ENCODE peak calls at places on chromosomes 2 and 18, in seven cellular contexts. One of them, this sample, is unnamed.

GRCh38 chr2:156576005-156576404 is 139.8 kb downstream of the GPD2 start:
- DNase-seq in BJ: no peak
- DNase-seq in fibroblast of lung: no peak
- DNase-seq in glutamatergic neuron: no peak
- DNase-seq in K562: no peak
- DNase-seq in tibial artery: no peak
- DNase-seq in brain microvascular endothelial cell: no peak
- DNase-seq in this sample: no peak

GRCh38 chr2:72921088-72921851 is 4.0 kb downstream of the EMX1 start:
- DNase-seq in BJ: no peak
- DNase-seq in brain microvascular endothelial cell: no peak
- DNase-seq in K562: no peak
- DNase-seq in tibial artery: no peak
- DNase-seq in fibroblast of lung: no peak
- DNase-seq in glutamatergic neuron: no peak
- DNase-seq in this sample: no peak

GRCh38 chr2:102439065-102439695 is 16.2 kb downstream of the IL18RAP start:
- DNase-seq in glutamatergic neuron: no peak
- DNase-seq in K562: no peak
- DNase-seq in fibroblast of lung: peak; percentile 71
- DNase-seq in brain microvascular endothelial cell: peak; percentile 77
- DNase-seq in BJ: no peak
- DNase-seq in tibial artery: no peak
- DNase-seq in this sample: no peak

GRCh38 chr2:234673961-234674759 is 177.3 kb upstream of the ARL4C start:
- DNase-seq in BJ: no peak
- DNase-seq in K562: no peak
- DNase-seq in tibial artery: no peak
- DNase-seq in fibroblast of lung: peak; percentile 31
- DNase-seq in glutamatergic neuron: no peak
- DNase-seq in brain microvascular endothelial cell: no peak
- DNase-seq in this sample: no peak

GRCh38 chr18:76859474-76860339 is 37.4 kb downstream of the ZNF236 start:
- DNase-seq in tibial artery: no peak
- DNase-seq in K562: no peak
- DNase-seq in BJ: no peak
- DNase-seq in glutamatergic neuron: no peak
- DNase-seq in brain microvascular endothelial cell: no peak
- DNase-seq in fibroblast of lung: no peak
- DNase-seq in this sample: no peak

GRCh38 chr2:182410120-182410519 is 16.7 kb downstream of the PDE1A start:
- DNase-seq in glutamatergic neuron: no peak
- DNase-seq in tibial artery: no peak
- DNase-seq in brain microvascular endothelial cell: no peak
- DNase-seq in fibroblast of lung: peak; percentile 30
- DNase-seq in BJ: no peak
- DNase-seq in K562: no peak
- DNase-seq in this sample: no peak

GRCh38 chr18:9380571-9381390 is 46.2 kb downstream of the TWSG1 start:
- DNase-seq in BJ: peak; percentile 50
- DNase-seq in K562: no peak
- DNase-seq in brain microvascular endothelial cell: peak; percentile 6
- DNase-seq in fibroblast of lung: peak; percentile 78
- DNase-seq in glutamatergic neuron: no peak
- DNase-seq in tibial artery: no peak
- DNase-seq in this sample: no peak

GRCh38 chr18:79458917-79459803 is 63.4 kb downstream of the NFATC1 start:
- DNase-seq in brain microvascular endothelial cell: no peak
- DNase-seq in BJ: no peak
- DNase-seq in fibroblast of lung: no peak
- DNase-seq in glutamatergic neuron: no peak
- DNase-seq in K562: no peak
- DNase-seq in tibial artery: no peak
- DNase-seq in this sample: no peak

GRCh38 chr18:64380117-64380516 is 231.2 kb upstream of the LINC00305 start:
- DNase-seq in glutamatergic neuron: no peak
- DNase-seq in K562: no peak
- DNase-seq in fibroblast of lung: no peak
- DNase-seq in tibial artery: no peak
- DNase-seq in brain microvascular endothelial cell: no peak
- DNase-seq in BJ: no peak
- DNase-seq in this sample: no peak

GRCh38 chr2:241999184-241999583 is 129.7 kb downstream of the RTP5 start:
- DNase-seq in fibroblast of lung: no peak
- DNase-seq in K562: no peak
- DNase-seq in tibial artery: no peak
- DNase-seq in brain microvascular endothelial cell: no peak
- DNase-seq in glutamatergic neuron: no peak
- DNase-seq in BJ: no peak
- DNase-seq in this sample: no peak

GRCh38 chr18:24792164-24792563 is 331.7 kb downstream of the HRH4 start:
- DNase-seq in fibroblast of lung: no peak
- DNase-seq in BJ: peak; percentile 8
- DNase-seq in glutamatergic neuron: no peak
- DNase-seq in tibial artery: no peak
- DNase-seq in brain microvascular endothelial cell: no peak
- DNase-seq in K562: no peak
- DNase-seq in this sample: no peak

GRCh38 chr2:222459983-222460382 is 35.6 kb downstream of the SGPP2 start:
- DNase-seq in glutamatergic neuron: no peak
- DNase-seq in BJ: no peak
- DNase-seq in fibroblast of lung: no peak
- DNase-seq in brain microvascular endothelial cell: no peak
- DNase-seq in tibial artery: no peak
- DNase-seq in K562: no peak
- DNase-seq in this sample: no peak

GRCh38 chr2:27377618-27378095 is 2.9 kb downstream of the ZNF513 start:
- DNase-seq in K562: no peak
- DNase-seq in tibial artery: no peak
- DNase-seq in glutamatergic neuron: no peak
- DNase-seq in BJ: no peak
- DNase-seq in fibroblast of lung: no peak
- DNase-seq in brain microvascular endothelial cell: no peak
- DNase-seq in this sample: no peak

GRCh38 chr2:27376866-27377617 is 3.5 kb downstream of the ZNF513 start:
- DNase-seq in fibroblast of lung: no peak
- DNase-seq in glutamatergic neuron: no peak
- DNase-seq in tibial artery: no peak
- DNase-seq in K562: no peak
- DNase-seq in BJ: no peak
- DNase-seq in brain microvascular endothelial cell: no peak
- DNase-seq in this sample: no peak

GRCh38 chr2:27378809-27379290 is 1.7 kb downstream of the ZNF513 start:
- DNase-seq in BJ: no peak
- DNase-seq in K562: no peak
- DNase-seq in fibroblast of lung: no peak
- DNase-seq in glutamatergic neuron: no peak
- DNase-seq in tibial artery: no peak
- DNase-seq in brain microvascular endothelial cell: no peak
- DNase-seq in this sample: no peak

GRCh38 chr2:27379383-27379839 is 1.1 kb downstream of the ZNF513 start:
- DNase-seq in glutamatergic neuron: no peak
- DNase-seq in brain microvascular endothelial cell: no peak
- DNase-seq in tibial artery: no peak
- DNase-seq in BJ: no peak
- DNase-seq in K562: no peak
- DNase-seq in fibroblast of lung: no peak
- DNase-seq in this sample: no peak

DNA sequence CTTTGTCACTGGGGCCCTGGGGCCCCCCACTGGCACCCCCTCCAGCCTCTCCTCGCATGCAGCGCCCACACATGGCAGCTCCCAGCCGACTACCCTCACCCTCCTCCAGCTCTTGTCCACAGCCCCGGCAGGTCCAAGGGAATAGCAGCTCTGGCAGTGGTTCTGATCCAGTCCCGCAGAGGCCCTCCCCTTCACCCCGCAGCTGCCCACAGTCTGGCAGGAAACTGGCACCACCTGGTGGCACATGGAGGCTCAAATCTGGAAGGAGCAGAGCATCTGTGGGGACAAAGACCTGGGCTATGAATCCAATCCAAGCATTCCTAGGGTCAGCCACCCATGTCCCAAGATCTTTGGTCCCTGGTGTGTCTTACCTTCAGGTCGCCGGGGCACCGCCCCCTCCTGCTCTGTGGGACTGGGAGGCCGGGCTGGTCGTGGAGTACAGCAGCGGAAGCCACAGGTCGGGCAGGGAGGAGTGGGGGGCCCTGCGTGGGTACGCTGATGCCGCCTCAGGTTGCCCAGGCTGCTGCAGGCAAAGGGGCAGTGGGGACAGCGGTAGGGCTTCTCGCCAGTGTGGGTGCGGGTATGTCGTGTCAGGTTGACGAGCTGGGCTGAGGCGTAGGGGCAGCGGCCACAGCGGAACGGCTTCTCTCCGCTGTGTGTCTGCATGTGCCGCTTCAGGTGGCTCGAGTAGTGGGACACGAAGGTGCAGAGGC is 2.3 kb downstream of the ZNF513 start:
- DNase-seq in BJ: no peak
- DNase-seq in glutamatergic neuron: no peak
- DNase-seq in tibial artery: no peak
- DNase-seq in fibroblast of lung: no peak
- DNase-seq in K562: no peak
- DNase-seq in brain microvascular endothelial cell: no peak
- DNase-seq in this sample: no peak
- TF ChIP-seq CTCF in BJ: peak; percentile 33
- TF ChIP-seq CTCF in glutamatergic neuron: no peak
- TF ChIP-seq CTCF in tibial artery: no peak
- TF ChIP-seq CTCF in fibroblast of lung: no peak
- TF ChIP-seq CTCF in K562: no peak
- TF ChIP-seq CTCF in brain microvascular endothelial cell: peak; percentile 45
- TF ChIP-seq CTCF in this sample: no peak

GRCh38 chr18:47397671-47398319 is 146.3 kb upstream of the SKOR2 start:
- DNase-seq in tibial artery: no peak
- DNase-seq in BJ: no peak
- DNase-seq in fibroblast of lung: no peak
- DNase-seq in brain microvascular endothelial cell: no peak
- DNase-seq in glutamatergic neuron: peak; percentile 33
- DNase-seq in K562: peak; percentile 44
- DNase-seq in this sample: no peak
- TF ChIP-seq CTCF in tibial artery: no peak
- TF ChIP-seq CTCF in BJ: peak; percentile 15
- TF ChIP-seq CTCF in fibroblast of lung: no peak
- TF ChIP-seq CTCF in brain microvascular endothelial cell: no peak
- TF ChIP-seq CTCF in glutamatergic neuron: peak; percentile 72
- TF ChIP-seq CTCF in K562: peak; percentile 48
- TF ChIP-seq CTCF in this sample: no peak

GRCh38 chr18:35457140-35457704 is 40.5 kb downstream of the INO80C start:
- DNase-seq in tibial artery: no peak
- DNase-seq in glutamatergic neuron: no peak
- DNase-seq in BJ: no peak
- DNase-seq in brain microvascular endothelial cell: no peak
- DNase-seq in fibroblast of lung: no peak
- DNase-seq in K562: no peak
- DNase-seq in this sample: no peak

GRCh38 chr18:35458271-35458670 is 39.5 kb downstream of the INO80C start:
- DNase-seq in K562: no peak
- DNase-seq in tibial artery: no peak
- DNase-seq in fibroblast of lung: no peak
- DNase-seq in glutamatergic neuron: no peak
- DNase-seq in brain microvascular endothelial cell: no peak
- DNase-seq in BJ: no peak
- DNase-seq in this sample: no peak

GRCh38 chr18:35459997-35460396 is 37.8 kb downstream of the INO80C start:
- DNase-seq in glutamatergic neuron: no peak
- DNase-seq in fibroblast of lung: no peak
- DNase-seq in tibial artery: no peak
- DNase-seq in brain microvascular endothelial cell: no peak
- DNase-seq in K562: no peak
- DNase-seq in BJ: no peak
- DNase-seq in this sample: no peak

GRCh38 chr18:35460719-35461118 is 37.0 kb downstream of the INO80C start:
- DNase-seq in glutamatergic neuron: no peak
- DNase-seq in K562: no peak
- DNase-seq in tibial artery: no peak
- DNase-seq in fibroblast of lung: peak; percentile 72
- DNase-seq in brain microvascular endothelial cell: no peak
- DNase-seq in BJ: no peak
- DNase-seq in this sample: no peak

DNA sequence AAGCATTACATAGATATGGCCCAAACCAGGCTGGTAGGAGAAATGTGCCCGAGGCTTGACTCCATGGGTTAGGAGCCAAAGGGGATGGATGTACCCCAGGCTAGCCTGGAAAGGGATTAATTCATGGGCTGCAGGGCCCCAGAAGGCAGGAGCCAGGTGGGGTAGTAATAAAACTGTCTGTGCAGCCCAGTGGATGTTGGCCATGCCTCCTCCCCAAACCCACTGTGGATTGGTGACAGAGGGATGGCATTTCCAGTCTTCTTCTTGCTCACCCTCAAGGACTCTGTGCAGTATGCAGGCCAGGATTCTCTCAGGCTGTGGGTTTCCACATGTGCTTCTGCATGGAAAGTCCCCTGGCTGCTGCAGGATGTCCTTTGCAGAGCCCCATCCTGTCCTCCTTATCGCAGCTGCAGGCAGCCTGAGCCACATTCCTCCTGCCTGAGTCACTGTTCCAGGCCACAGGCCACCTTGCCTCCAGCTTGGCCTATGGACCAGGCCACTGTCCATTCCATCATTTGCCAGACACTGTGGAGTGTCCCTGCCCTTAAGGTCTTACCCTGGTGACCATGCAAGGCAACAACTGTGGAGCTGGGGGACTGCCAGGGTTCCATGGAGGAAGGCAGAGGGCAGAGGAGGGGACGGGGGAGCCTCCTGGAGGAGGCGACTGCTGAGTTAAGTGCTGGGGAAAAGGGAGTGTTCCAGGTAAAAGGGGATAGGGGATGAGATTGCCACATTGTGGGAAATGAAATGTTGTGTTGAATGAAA is 38.9 kb downstream of the INO80C start:
- DNase-seq in K562: peak; percentile 89
- DNase-seq in tibial artery: no peak
- DNase-seq in fibroblast of lung: peak; percentile 76
- DNase-seq in BJ: peak; percentile 14
- DNase-seq in glutamatergic neuron: no peak
- DNase-seq in brain microvascular endothelial cell: peak; percentile 86
- DNase-seq in this sample: no peak
- TF ChIP-seq CTCF in K562: peak; percentile 7
- TF ChIP-seq CTCF in tibial artery: no peak
- TF ChIP-seq CTCF in fibroblast of lung: no peak
- TF ChIP-seq CTCF in BJ: no peak
- TF ChIP-seq CTCF in glutamatergic neuron: no peak
- TF ChIP-seq CTCF in brain microvascular endothelial cell: no peak
- TF ChIP-seq CTCF in this sample: no peak

GRCh38 chr2:174546519-174547506 is 50.8 kb downstream of the WIPF1 start:
- DNase-seq in brain microvascular endothelial cell: peak; percentile 45
- DNase-seq in fibroblast of lung: peak; percentile 43
- DNase-seq in BJ: no peak
- DNase-seq in glutamatergic neuron: peak; percentile 38
- DNase-seq in tibial artery: no peak
- DNase-seq in K562: peak; percentile 76
- DNase-seq in this sample: no peak
- TF ChIP-seq CTCF in brain microvascular endothelial cell: peak; percentile 78
- TF ChIP-seq CTCF in fibroblast of lung: peak; percentile 41
- TF ChIP-seq CTCF in BJ: peak; percentile 60
- TF ChIP-seq CTCF in glutamatergic neuron: no peak
- TF ChIP-seq CTCF in tibial artery: no peak
- TF ChIP-seq CTCF in K562: peak; percentile 97
- TF ChIP-seq CTCF in this sample: no peak